ENCODE peak calls at places on chromosome 15, in six cellular contexts. N, A, G, K, J and F are unnamed samples.

GRCh38 chr15:41981373-41982132 is 9.2 kb upstream of the EHD4 start:
- DNase-seq in G (peak), J (no peak), K (no peak), N (no peak), A (no peak), F (no peak)

GRCh38 chr15:89041507-89041906 is 46.7 kb upstream of the ABHD2 start:
- DNase-seq in J (no peak), N (no peak), K (no peak), G (no peak), A (no peak), F (no peak)

GRCh38 chr15:77295446-77295845 is 124.5 kb downstream of the PEAK1 start:
- DNase-seq in J (no peak), G (no peak), N (peak), A (peak), K (no peak), F (peak)

GRCh38 chr15:84982301-84982920 is 755 bp downstream of the PDE8A start:
- DNase-seq in K (peak), N (no peak), G (peak), A (peak), J (peak), F (peak)

GRCh38 chr15:96109820-96110219 is 220.7 kb upstream of the NR2F2 start:
- DNase-seq in N (no peak), A (no peak), J (no peak), K (no peak), G (no peak), F (no peak)

GRCh38 chr15:98649621-98649995 is 1.3 kb downstream of the IGF1R start:
- DNase-seq in N (no peak), A (peak), G (no peak), K (no peak), J (peak), F (peak)

GRCh38 chr15:29612096-29612495 is 210.2 kb downstream of the TJP1 start:
- DNase-seq in N (peak), J (no peak), K (no peak), G (no peak), A (peak), F (peak)

GRCh38 chr15:31328425-31328998 is 1.9 kb downstream of the KLF13 start:
- DNase-seq in A (peak), G (no peak), K (peak), J (no peak), N (peak), F (peak)

GRCh38 chr15:27714675-27715074 is 384.4 kb downstream of the OCA2 start:
- DNase-seq in A (no peak), J (no peak), N (no peak), K (no peak), G (no peak), F (no peak)

GRCh38 chr15:65870889-65871533 is 1.7 kb downstream of the RAB11A start:
- DNase-seq in G (no peak), K (no peak), J (no peak), A (peak), N (peak), F (peak)

GRCh38 chr15:73530649-73531048 is 87.7 kb downstream of the REC114 start:
- DNase-seq in J (no peak), A (no peak), K (no peak), N (no peak), G (no peak), F (no peak)

GRCh38 chr15:43189296-43189695 is 4.1 kb downstream of the CCNDBP1 start:
- DNase-seq in G (no peak), K (no peak), A (peak), N (no peak), J (no peak), F (no peak)

GRCh38 chr15:75142499-75142898 is 59.2 kb upstream of the C15orf39 start:
- DNase-seq in G (no peak), A (no peak), K (no peak), N (no peak), J (no peak), F (no peak)

GRCh38 chr15:38610748-38611147 is 46.1 kb upstream of the RASGRP1 start:
- DNase-seq in A (no peak), K (no peak), N (no peak), J (no peak), G (no peak), F (no peak)

GRCh38 chr15:56098230-56098899 is 105.0 kb upstream of the NEDD4 start:
- DNase-seq in N (no peak), K (no peak), A (no peak), G (no peak), J (no peak), F (no peak)

GRCh38 chr15:101368868-101369642 is 74.0 kb upstream of the SNRPA1 start:
- DNase-seq in K (no peak), A (no peak), N (no peak), G (no peak), J (peak), F (no peak)

GRCh38 chr15:43225201-43225949 is 4.6 kb upstream of the EPB42 start:
- DNase-seq in G (peak), N (peak), K (peak), J (no peak), A (peak), F (peak)

GRCh38 chr15:69424001-69424400 is 9.9 kb downstream of the KIF23 start:
- DNase-seq in K (no peak), J (no peak), G (no peak), A (no peak), N (peak), F (peak)

GRCh38 chr15:29674661-29675533 is 147.4 kb downstream of the TJP1 start:
- DNase-seq in N (peak), A (peak), G (no peak), K (no peak), J (peak), F (peak)

GRCh38 chr15:67048281-67049279 is 16.8 kb upstream of the SMAD3 start:
- DNase-seq in J (no peak), K (no peak), N (peak), A (peak), G (peak), F (peak)

GRCh38 chr15:50925281-50925680 is 16.8 kb downstream of the AP4E1 start:
- DNase-seq in K (no peak), J (no peak), N (no peak), G (no peak), A (no peak), F (no peak)

GRCh38 chr15:64528871-64529270 is 68.5 kb downstream of the ZNF609 start:
- DNase-seq in G (no peak), N (no peak), K (no peak), J (no peak), A (no peak), F (no peak)

GRCh38 chr15:38257676-38258075 is 5.0 kb downstream of the SPRED1 start:
- DNase-seq in G (no peak), N (no peak), J (no peak), A (no peak), K (no peak), F (no peak)

GRCh38 chr15:85646538-85647091 is 148.1 kb downstream of the KLHL25 start:
- DNase-seq in A (peak), J (no peak), G (no peak), N (peak), K (no peak), F (no peak)

GRCh38 chr15:71379893-71380292 is 264.6 kb downstream of the THSD4 start:
- DNase-seq in J (no peak), K (no peak), A (peak), G (no peak), N (no peak), F (no peak)

GRCh38 chr15:81536296-81536695 is 162.3 kb upstream of the TMC3 start:
- DNase-seq in G (no peak), N (no peak), J (no peak), K (no peak), A (no peak), F (no peak)

GRCh38 chr15:81530271-81530670 is 156.3 kb upstream of the TMC3 start:
- DNase-seq in G (no peak), N (no peak), K (no peak), J (no peak), A (no peak), F (no peak)

GRCh38 chr15:81529444-81529950 is 155.5 kb upstream of the TMC3 start:
- DNase-seq in K (no peak), J (no peak), A (no peak), N (no peak), G (no peak), F (no peak)

GRCh38 chr15:81531971-81532370 is 158.0 kb upstream of the TMC3 start:
- DNase-seq in A (peak), N (no peak), K (no peak), G (no peak), J (no peak), F (no peak)

DNA sequence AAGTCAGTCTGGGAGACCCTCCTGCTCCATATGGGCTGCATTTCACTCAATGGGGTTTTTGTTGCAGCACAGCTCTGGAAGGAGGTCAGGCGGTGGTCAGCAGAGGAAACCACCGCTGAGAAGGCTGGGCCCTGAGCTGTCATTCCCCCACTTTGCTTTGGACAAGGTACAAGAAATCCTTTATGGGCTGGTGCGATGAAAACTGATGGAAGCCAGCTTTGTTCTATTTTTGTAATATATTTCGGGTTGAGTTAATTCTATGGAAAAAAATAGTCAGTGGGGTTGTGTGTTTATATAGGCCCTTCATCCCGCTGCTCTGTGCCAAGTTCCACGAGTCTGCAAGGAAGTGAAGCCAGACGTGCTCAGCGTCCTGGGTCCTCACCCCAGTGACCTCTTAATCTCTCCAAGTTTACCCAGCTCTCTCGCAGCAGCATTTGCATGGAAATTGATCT is 157.2 kb upstream of the TMC3 start:
- DNase-seq in G (no peak), J (peak), K (no peak), A (peak), N (peak), F (no peak)
- H3K4me3 ChIP-seq in G (no peak), J (no peak), K (no peak), A (no peak), N (no peak), F (no peak)

DNA sequence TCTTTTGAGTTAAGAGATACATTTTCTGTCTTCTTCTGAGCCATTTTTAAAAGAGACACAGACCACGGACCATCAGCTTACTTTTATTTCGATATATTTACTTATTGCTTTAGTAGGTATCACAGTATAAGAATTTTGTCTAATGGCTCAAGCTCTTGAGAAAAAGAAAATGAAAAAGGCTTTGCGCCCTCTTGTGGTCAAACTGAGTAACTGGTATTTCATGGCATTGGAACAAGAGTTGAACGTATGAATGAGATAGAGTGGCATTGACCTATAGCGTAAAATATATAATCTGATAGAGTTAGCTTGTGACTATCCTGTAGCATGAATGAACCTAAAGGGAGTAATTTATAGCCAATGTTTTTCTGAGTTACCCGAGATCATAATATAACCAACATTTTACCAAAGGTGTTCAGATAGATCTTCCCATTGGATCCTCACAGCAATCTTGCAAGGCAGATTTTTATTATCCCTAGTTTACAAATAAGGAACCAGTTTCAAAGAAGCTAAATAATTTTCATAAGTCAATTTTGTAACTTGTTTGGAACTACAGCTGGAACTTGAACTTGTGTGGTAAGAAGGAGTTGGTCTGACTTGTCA is 154.6 kb downstream of the POLR2M start:
- DNase-seq in N (peak), G (no peak), A (peak), K (no peak), J (no peak), F (peak)
- TF ChIP-seq CTCF in N (peak), G (peak), A (peak), K (peak), J (peak), F (peak)

GRCh38 chr15:60580650-60581415 is 101.9 kb upstream of the ICE2 start:
- DNase-seq in K (peak), G (no peak), J (no peak), A (no peak), N (peak), F (no peak)

GRCh38 chr15:60576515-60576914 is 97.6 kb upstream of the ICE2 start:
- DNase-seq in J (no peak), G (no peak), N (no peak), K (no peak), A (no peak), F (no peak)

GRCh38 chr15:60583194-60583593 is 104.3 kb upstream of the ICE2 start:
- DNase-seq in N (no peak), A (no peak), K (no peak), J (no peak), G (no peak), F (no peak)

GRCh38 chr15:60582370-60583036 is 103.6 kb upstream of the ICE2 start:
- DNase-seq in N (no peak), K (no peak), G (no peak), A (peak), J (no peak), F (peak)

DNA sequence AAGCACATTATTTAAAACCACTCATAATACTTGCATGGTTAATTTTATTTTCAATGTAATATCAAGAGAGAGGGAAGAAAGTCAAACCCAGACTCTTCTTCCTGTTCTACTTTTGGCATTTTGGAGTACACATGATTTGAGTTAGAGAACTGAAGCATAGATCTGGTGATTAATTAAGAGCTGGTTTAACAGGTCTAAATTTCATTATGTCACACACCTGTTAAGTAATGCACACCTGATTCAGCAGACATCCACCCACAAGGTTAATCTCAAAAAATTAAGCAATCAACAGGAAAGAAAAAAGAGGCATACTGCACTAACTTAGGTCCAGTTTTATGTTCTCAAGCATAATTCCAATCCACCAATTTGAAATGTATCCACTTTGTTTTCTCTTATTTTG is 101.1 kb upstream of the ICE2 start:
- DNase-seq in K (no peak), A (no peak), G (no peak), N (no peak), J (no peak), F (no peak)
- H3K4me3 ChIP-seq in K (no peak), A (no peak), G (no peak), N (no peak), J (no peak), F (no peak)

GRCh38 chr15:34473840-34474239 is 36.2 kb upstream of the GOLGA8A start:
- DNase-seq in A (no peak), G (no peak), K (no peak), J (no peak), N (no peak), F (no peak)

GRCh38 chr15:34470091-34470490 is 32.5 kb upstream of the GOLGA8A start:
- DNase-seq in G (no peak), N (no peak), A (no peak), J (no peak), K (no peak), F (no peak)

GRCh38 chr15:34470892-34471291 is 33.3 kb upstream of the GOLGA8A start:
- DNase-seq in N (no peak), A (no peak), K (no peak), J (no peak), G (no peak), F (no peak)

GRCh38 chr15:34472947-34473346 is 35.3 kb upstream of the GOLGA8A start:
- DNase-seq in G (no peak), K (no peak), J (no peak), N (no peak), A (no peak), F (no peak)
- TF ChIP-seq CTCF in G (no peak), K (no peak), J (no peak), N (no peak), A (no peak), F (no peak)